ENCODE peak calls at places on chromosome 1, in six cellular contexts. D, C, J, N, H and Y are unnamed samples.

GRCh38 chr1:232868793-232869491 is 63.7 kb downstream of the MAP10 start:
- DNase-seq in D (peak), C (peak), J (peak), N (peak), H (no peak), Y (peak)

GRCh38 chr1:207871117-207871649 is 39.7 kb downstream of the CD34 start:
- DNase-seq in D (no peak), C (no peak), J (no peak), N (no peak), H (no peak), Y (no peak)

GRCh38 chr1:154442006-154442740 is 37.0 kb downstream of the IL6R start:
- DNase-seq in D (peak), C (no peak), J (peak), N (no peak), H (no peak), Y (no peak)

GRCh38 chr1:222372221-222372620 is 175.7 kb downstream of the HHIPL2 start:
- DNase-seq in D (peak), C (no peak), J (peak), N (peak), H (no peak), Y (no peak)

GRCh38 chr1:34785875-34786470 is 5.0 kb downstream of the GJB3 start:
- DNase-seq in D (no peak), C (no peak), J (no peak), N (no peak), H (no peak), Y (no peak)

GRCh38 chr1:225668222-225668621 is 15.3 kb upstream of the ENAH start:
- DNase-seq in D (no peak), C (no peak), J (no peak), N (no peak), H (no peak), Y (no peak)

GRCh38 chr1:7847599-7847998 is 5.3 kb downstream of the UTS2 start:
- DNase-seq in D (peak), C (no peak), J (peak), N (peak), H (no peak), Y (no peak)

GRCh38 chr1:226645279-226645976 is 93.7 kb downstream of the ITPKB start:
- DNase-seq in D (no peak), C (no peak), J (no peak), N (no peak), H (no peak), Y (no peak)

GRCh38 chr1:234612352-234613127 is 2.6 kb upstream of the IRF2BP2 start:
- DNase-seq in D (peak), C (peak), J (peak), N (peak), H (peak), Y (peak)

GRCh38 chr1:109894823-109895719 is 15.6 kb upstream of the CSF1 start:
- DNase-seq in D (no peak), C (no peak), J (no peak), N (no peak), H (no peak), Y (no peak)

GRCh38 chr1:116852910-116853309 is 56.8 kb upstream of the PTGFRN start:
- DNase-seq in D (peak), C (no peak), J (peak), N (no peak), H (no peak), Y (no peak)

GRCh38 chr1:196611873-196612272 is 3.6 kb upstream of the KCNT2 start:
- DNase-seq in D (no peak), C (no peak), J (no peak), N (no peak), H (no peak), Y (no peak)

GRCh38 chr1:240492832-240493440 is 119.0 kb downstream of the GREM2 start:
- DNase-seq in D (no peak), C (no peak), J (no peak), N (peak), H (no peak), Y (no peak)

GRCh38 chr1:218361298-218362065 is 16.3 kb downstream of the TGFB2 start:
- DNase-seq in D (peak), C (no peak), J (peak), N (peak), H (peak), Y (no peak)

GRCh38 chr1:54304518-54304917 is 101.7 kb downstream of the SSBP3 start:
- DNase-seq in D (no peak), C (no peak), J (no peak), N (no peak), H (no peak), Y (no peak)

GRCh38 chr1:74363220-74363619 is 128.0 kb downstream of the TNNI3K start:
- DNase-seq in D (no peak), C (no peak), J (no peak), N (no peak), H (peak), Y (no peak)